ENCODE peak calls at places on chromosome 10, in seven cellular contexts. Z, A, S, Q, G, C and W are unnamed samples.

GRCh38 chr10:98170249-98171117 is 36.0 kb downstream of the R3HCC1L start:
- DNase-seq in A (peak; percentile 49), C (peak; percentile 24), Q (peak; percentile 52), G (peak; percentile 14), Z (no peak), S (peak; percentile 66), W (peak; percentile 31)

GRCh38 chr10:131810805-131811137 is 90.0 kb upstream of the PPP2R2D start:
- DNase-seq in Q (no peak), Z (no peak), A (no peak), G (no peak), S (no peak), C (no peak), W (no peak)

GRCh38 chr10:38094923-38095574 is 912 bp downstream of the ZNF37A start:
- DNase-seq in A (no peak), Z (no peak), C (no peak), Q (no peak), G (peak; percentile 28), S (peak; percentile 3), W (no peak)

GRCh38 chr10:80154978-80155695 is 22.6 kb downstream of the PLAC9 start:
- DNase-seq in G (no peak), C (no peak), Q (no peak), S (no peak), Z (no peak), A (no peak), W (no peak)

GRCh38 chr10:83692196-83692595 is 447.1 kb upstream of the GHITM start:
- DNase-seq in C (no peak), Q (no peak), S (no peak), G (no peak), Z (no peak), A (no peak), W (no peak)

GRCh38 chr10:132632091-132632561 is 94.5 kb downstream of the INPP5A start:
- DNase-seq in A (no peak), Z (no peak), Q (no peak), G (peak; percentile 35), C (no peak), S (peak; percentile 54), W (peak; percentile 65)

GRCh38 chr10:533611-534566 is 155.6 kb downstream of the DIP2C start:
- DNase-seq in Q (no peak), S (no peak), G (no peak), A (no peak), Z (no peak), C (no peak), W (no peak)

GRCh38 chr10:22308390-22308789 is 7.8 kb upstream of the COMMD3 start:
- DNase-seq in Z (no peak), C (no peak), G (no peak), A (peak; percentile 60), S (no peak), Q (no peak), W (no peak)

GRCh38 chr10:7767209-7767608 is 20.6 kb downstream of the KIN start:
- DNase-seq in G (no peak), S (no peak), C (no peak), A (no peak), Q (no peak), Z (no peak), W (no peak)

GRCh38 chr10:98353105-98353504 is 61.9 kb downstream of the PYROXD2 start:
- DNase-seq in S (no peak), G (no peak), C (no peak), Z (no peak), A (no peak), Q (no peak), W (no peak)

GRCh38 chr10:124339119-124339807 is 79.5 kb downstream of the OAT start:
- DNase-seq in Z (no peak), A (no peak), S (no peak), G (no peak), Q (no peak), C (no peak), W (no peak)

GRCh38 chr10:124043310-124044142 is 49.9 kb downstream of the CHST15 start:
- DNase-seq in S (no peak), G (no peak), C (no peak), A (no peak), Z (no peak), Q (peak; percentile 65), W (no peak)

GRCh38 chr10:92756233-92757065 is 66.7 kb downstream of the HHEX start:
- DNase-seq in S (peak; percentile 44), C (no peak), A (no peak), Z (no peak), Q (peak; percentile 85), G (no peak), W (peak; percentile 22)

GRCh38 chr10:93992400-93993030 is 1.2 kb upstream of the PLCE1 start:
- DNase-seq in Z (no peak), C (no peak), Q (no peak), S (no peak), A (peak; percentile 51), G (no peak), W (no peak)

GRCh38 chr10:78211476-78212110 is 177.9 kb downstream of the RPS24 start:
- DNase-seq in C (no peak), S (peak; percentile 75), G (peak; percentile 49), Q (no peak), A (peak; percentile 17), Z (no peak), W (peak; percentile 60)

GRCh38 chr10:46557319-46558140 is 1.1 kb upstream of the GPRIN2 start:
- DNase-seq in A (no peak), C (peak; percentile 14), Z (no peak), G (no peak), S (no peak), Q (no peak), W (no peak)

GRCh38 chr10:124341768-124342135 is 77.0 kb downstream of the OAT start:
- DNase-seq in G (no peak), C (no peak), S (no peak), Z (no peak), Q (peak; percentile 65), A (no peak), W (no peak)

GRCh38 chr10:76640765-76641164 is 996.8 kb downstream of the KCNMA1 start:
- DNase-seq in S (no peak), A (no peak), G (no peak), Q (no peak), C (no peak), Z (no peak), W (no peak)

GRCh38 chr10:104256335-104257080 is 1.8 kb downstream of the GSTO1 start:
- DNase-seq in Z (no peak), S (peak; percentile 54), G (peak; percentile 29), A (no peak), Q (peak; percentile 32), C (no peak), W (no peak)

GRCh38 chr10:74488907-74489306 is 337.5 kb upstream of the KAT6B start:
- DNase-seq in Z (no peak), S (no peak), G (no peak), C (no peak), Q (no peak), A (no peak), W (no peak)

GRCh38 chr10:130169136-130169888 is 33.1 kb downstream of the GLRX3 start:
- DNase-seq in C (no peak), G (no peak), S (no peak), A (peak; percentile 40), Q (peak; percentile 30), Z (no peak), W (no peak)